ENCODE peak calls at places on chromosomes 6 and 20, in five cellular contexts. Y is BE2C, N is GM23338, L is MM.1S, M is heart left ventricle. V is an unnamed sample.

GRCh38 chr6:41488392-41489129 is 57.6 kb upstream of the FOXP4 start:
- DNase-seq in L (no peak), N (peak; percentile 69), Y (no peak), M (no peak), V (no peak)

GRCh38 chr6:64280569-64280968 is 645.0 kb downstream of the PHF3 start:
- DNase-seq in M (no peak), N (peak; percentile 62), L (peak; percentile 20), Y (peak; percentile 55), V (no peak)

GRCh38 chr6:121994936-121995335 is 404.5 kb upstream of the HSF2 start:
- DNase-seq in M (no peak), Y (no peak), N (no peak), L (no peak), V (no peak)

GRCh38 chr6:161984707-161985106 is 710.8 kb upstream of the AGPAT4 start:
- DNase-seq in M (no peak), N (no peak), Y (no peak), L (no peak), V (no peak)

GRCh38 chr6:158815379-158815724 is 3.8 kb downstream of the EZR start:
- DNase-seq in N (no peak), M (no peak), L (no peak), Y (no peak), V (no peak)

GRCh38 chr6:142842423-142843261 is 102.3 kb downstream of the HIVEP2 start:
- DNase-seq in N (no peak), L (peak; percentile 53), Y (no peak), M (no peak), V (no peak)

GRCh38 chr6:116287668-116288282 is 8.0 kb upstream of the TSPYL1 start:
- DNase-seq in L (peak; percentile 43), M (no peak), Y (no peak), N (peak; percentile 75), V (no peak)

GRCh38 chr6:24313477-24314141 is 44.2 kb downstream of the DCDC2 start:
- DNase-seq in Y (no peak), M (no peak), N (peak; percentile 66), L (no peak), V (no peak)

GRCh38 chr6:3801960-3802359 is 47.2 kb upstream of the FAM50B start:
- DNase-seq in L (no peak), M (no peak), Y (no peak), N (no peak), V (no peak)

GRCh38 chr6:134049176-134049575 is 3.2 kb downstream of the SLC2A12 start:
- DNase-seq in L (no peak), Y (no peak), M (no peak), N (no peak), V (no peak)

GRCh38 chr6:106334646-106335448 is 9.3 kb upstream of the ATG5 start:
- DNase-seq in Y (peak; percentile 47), L (peak; percentile 70), M (peak; percentile 17), N (peak; percentile 90), V (no peak)

GRCh38 chr6:90537723-90538407 is 49.0 kb downstream of the MAP3K7 start:
- DNase-seq in M (no peak), L (no peak), Y (no peak), N (no peak), V (no peak)

GRCh38 chr20:63577317-63577894 is 3.4 kb upstream of the HELZ2 start:
- DNase-seq in Y (peak; percentile 85), N (no peak), L (no peak), M (peak; percentile 78), V (no peak)

GRCh38 chr6:133973109-133973971 is 20.3 kb downstream of the TBPL1 start:
- DNase-seq in Y (no peak), M (no peak), N (peak; percentile 72), L (peak; percentile 60), V (no peak)

GRCh38 chr6:157596886-157597285 is 215.9 kb downstream of the ZDHHC14 start:
- DNase-seq in M (no peak), Y (no peak), L (no peak), N (no peak), V (no peak)

GRCh38 chr6:111564482-111564945 is 41.2 kb downstream of the TRAF3IP2 start:
- DNase-seq in M (no peak), L (no peak), N (no peak), Y (peak; percentile 27), V (peak; percentile 88)

GRCh38 chr20:24753136-24753535 is 195.9 kb upstream of the CST7 start:
- DNase-seq in N (no peak), Y (no peak), M (no peak), L (no peak), V (peak; percentile 32)

GRCh38 chr20:44014807-44015732 is 100.4 kb downstream of the TOX2 start:
- DNase-seq in Y (no peak), N (no peak), M (no peak), L (no peak), V (no peak)

GRCh38 chr6:52162940-52163908 is 23.0 kb upstream of the IL17A start:
- DNase-seq in M (no peak), N (peak; percentile 53), L (peak; percentile 77), Y (no peak), V (no peak)

GRCh38 chr6:34391023-34391485 is 1.4 kb downstream of the NUDT3 start:
- DNase-seq in N (peak; percentile 16), M (peak; percentile 19), Y (peak; percentile 16), L (no peak), V (peak; percentile 79)
- H3K4me3 ChIP-seq in N (peak overlapping the region; percentile 58), M (peak overlapping the region; percentile 92), Y (peak overlapping the region; percentile 94), L (peak overlapping the region; percentile 95), V (peak overlapping the region; percentile 98)

GRCh38 chr20:59569305-59569704 is 35.0 kb upstream of the PHACTR3 start:
- DNase-seq in L (no peak), M (no peak), Y (no peak), N (no peak), V (no peak)
- H3K27me3 ChIP-seq in L (peaks cover 65% of the 10 kb centered on the region), M (no peaks in the 10 kb centered on the region), Y (no peaks in the 10 kb centered on the region), N (peaks cover 25% of the 10 kb centered on the region), V (no peaks in the 10 kb centered on the region)

GRCh38 chr20:53331151-53331973 is 262.3 kb downstream of the ZNF217 start:
- DNase-seq in N (peak; percentile 32), L (no peak), Y (no peak), M (no peak), V (no peak)
- H3K4me3 ChIP-seq in N (no peak overlapping the region), L (no peak overlapping the region), Y (no peak overlapping the region), M (no peak overlapping the region), V (no peak overlapping the region)

GRCh38 chr20:46717818-46718541 is 8.5 kb downstream of the SLC2A10 start:
- DNase-seq in N (no peak), L (no peak), M (no peak), Y (no peak), V (no peak)
- H3K27me3 ChIP-seq in N (no peaks in the 10 kb centered on the region), L (no peaks in the 10 kb centered on the region), M (no peaks in the 10 kb centered on the region), Y (no peaks in the 10 kb centered on the region), V (no peaks in the 10 kb centered on the region)

DNA sequence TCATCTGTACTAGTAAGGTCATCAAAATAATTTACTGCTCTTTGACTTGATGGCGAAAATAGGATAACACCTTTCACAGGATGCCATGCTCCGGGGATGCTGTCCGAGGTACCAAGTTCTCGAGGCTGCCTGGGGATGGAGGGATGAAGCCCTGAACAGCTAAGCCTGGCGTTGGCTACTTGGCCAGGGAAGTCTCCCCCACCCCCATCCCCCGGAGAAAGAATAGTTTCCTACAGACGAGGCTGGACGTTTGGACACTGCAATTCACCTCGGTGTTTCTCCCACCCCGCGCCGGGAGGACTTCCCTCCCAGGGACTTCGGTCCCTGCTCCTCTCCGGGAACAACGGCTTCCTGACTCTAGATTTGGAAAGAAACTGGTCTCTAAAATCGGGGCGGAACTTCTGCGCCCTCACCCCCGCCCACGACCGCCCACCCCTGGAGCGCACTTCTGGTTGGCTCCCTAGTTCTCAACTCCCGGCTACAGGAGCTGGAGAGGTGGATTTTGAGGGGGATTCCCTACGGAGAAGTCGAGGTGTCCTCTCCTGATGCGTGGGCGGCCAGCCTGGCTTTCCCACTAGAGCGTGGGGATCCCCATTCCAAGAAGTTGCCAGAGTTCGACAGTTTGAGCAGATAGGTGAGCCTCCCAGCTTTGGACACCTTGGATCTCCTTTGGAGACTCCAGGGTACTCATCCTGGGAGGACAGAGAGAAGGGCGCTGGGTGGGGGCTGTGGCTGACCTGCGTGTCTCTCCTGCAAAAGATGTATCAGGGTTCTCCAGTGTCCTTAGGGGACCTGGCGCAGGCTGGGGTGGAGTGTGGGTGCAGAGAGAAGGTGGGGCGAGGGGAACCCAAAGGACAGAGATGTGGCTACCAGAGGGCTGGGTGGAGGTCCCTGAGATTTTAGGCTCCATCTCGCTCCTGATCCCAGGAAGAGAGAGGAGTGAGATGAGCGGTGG is 1.1 kb downstream of the PCSK2 start:
- DNase-seq in M (no peak), L (no peak), Y (no peak), N (peak; percentile 87), V (no peak)
- H3K4me3 ChIP-seq in M (no peak overlapping the region), L (no peak overlapping the region), Y (no peak overlapping the region), N (peak overlapping the region; percentile 66), V (no peak overlapping the region)

GRCh38 chr20:3245711-3246110 is 6.7 kb upstream of the SLC4A11 start:
- DNase-seq in M (no peak), N (no peak), L (no peak), Y (no peak), V (no peak)
- H3K27me3 ChIP-seq in M (no peaks in the 10 kb centered on the region), N (peaks cover 48% of the 10 kb centered on the region), L (peaks cover 42% of the 10 kb centered on the region), Y (peaks cover 7% of the 10 kb centered on the region), V (no peaks in the 10 kb centered on the region)